ENCODE peak calls at places on chromosomes 5 and 9, in ten cellular contexts. O is fibroblast of lung; L is neural progenitor cell; M is AG04450; S is cardiac muscle cell; Y is upper lobe of right lung; D is cardiac fibroblast; F is CD8-positive, alpha-beta T cell; I is endothelial cell; N is WTC11. H is an unnamed sample.

GRCh38 chr5:91794856-91795548 is 411.9 kb upstream of the ARRDC3 start:
- DNase-seq in O (no peak), L (no peak), M (no peak), S (no peak), Y (no peak), D (no peak), F (no peak), I (no peak), N (no peak), H (no peak)

GRCh38 chr9:70586506-70586905 is 172.0 kb upstream of the KLF9 start:
- DNase-seq in O (no peak), L (no peak), M (no peak), S (no peak), Y (no peak), D (no peak), F (no peak), I (no peak), N (no peak), H (no peak)

GRCh38 chr9:38644601-38645000 is 24.2 kb upstream of the ANKRD18A start:
- DNase-seq in O (no peak), L (no peak), M (no peak), S (no peak), Y (no peak), D (no peak), F (no peak), I (no peak), N (no peak), H (no peak)

GRCh38 chr9:63817622-63818518 is 1467.1 kb downstream of the FOXD4L5 start:
- DNase-seq in O (peak), L (peak), M (no peak), S (peak), Y (peak), D (peak), F (peak), I (peak), N (peak), H (peak)

GRCh38 chr9:124297553-124297905 is 39.8 kb downstream of the NEK6 start:
- DNase-seq in O (peak), L (peak), M (peak), S (peak), Y (peak), D (peak), F (no peak), I (no peak), N (peak), H (no peak)

GRCh38 chr9:111516061-111516465 is 8.9 kb upstream of the ZNF483 start:
- DNase-seq in O (peak), L (no peak), M (no peak), S (peak), Y (no peak), D (peak), F (no peak), I (no peak), N (no peak), H (no peak)

GRCh38 chr9:123713282-123713681 is 216.6 kb downstream of the DENND1A start:
- DNase-seq in O (no peak), L (no peak), M (no peak), S (no peak), Y (no peak), D (no peak), F (no peak), I (no peak), N (no peak), H (no peak)

GRCh38 chr9:129520981-129521380 is 99.9 kb downstream of the C9orf50 start:
- DNase-seq in O (no peak), L (no peak), M (no peak), S (no peak), Y (no peak), D (no peak), F (no peak), I (no peak), N (no peak), H (no peak)

GRCh38 chr9:8762676-8763075 is 963.1 kb upstream of the DMAC1 start:
- DNase-seq in O (no peak), L (peak), M (no peak), S (no peak), Y (no peak), D (no peak), F (no peak), I (no peak), N (peak), H (no peak)

GRCh38 chr5:31122998-31123950 is 70.2 kb upstream of the CDH6 start:
- DNase-seq in O (peak), L (no peak), M (peak), S (no peak), Y (no peak), D (no peak), F (no peak), I (no peak), N (no peak), H (no peak)

DNA sequence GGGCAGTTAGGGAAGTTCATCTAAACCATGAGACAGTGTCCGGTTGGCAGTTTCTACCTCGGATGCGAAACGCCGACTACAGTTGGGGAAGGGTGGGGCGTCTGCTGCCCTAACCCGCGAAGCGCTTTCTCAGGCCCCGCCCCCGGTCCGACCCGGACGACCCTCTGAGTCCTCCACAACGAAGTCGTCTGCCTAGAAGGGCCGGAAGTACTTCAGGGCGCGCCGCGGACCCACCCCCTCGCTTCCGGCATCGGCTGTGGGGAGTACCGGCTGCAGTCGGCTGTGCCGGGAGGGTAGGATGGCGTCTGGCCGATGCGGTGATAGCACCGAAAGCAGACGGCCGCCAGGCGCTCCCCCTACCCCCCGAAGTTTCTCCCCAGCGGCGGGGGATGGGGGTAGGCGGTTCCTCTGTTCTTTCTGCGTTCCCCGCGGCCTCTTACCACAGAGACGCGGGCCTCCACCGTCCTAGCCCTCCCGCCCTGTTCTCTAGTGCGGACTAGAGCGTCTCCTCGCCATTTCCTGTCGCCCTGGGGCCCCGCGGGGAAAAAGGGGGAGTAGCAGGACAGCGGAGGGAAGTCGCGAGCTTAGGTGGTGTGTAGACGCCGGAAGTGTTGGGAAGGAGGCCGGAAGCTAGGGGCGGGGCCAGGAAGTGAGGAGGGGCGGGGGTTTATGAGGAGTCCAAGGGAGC is at the start of gene TRIM41:
- DNase-seq in O (peak), L (peak), M (peak), S (peak), Y (peak), D (peak), F (peak), I (peak), N (peak), H (peak)
- TF ChIP-seq CTCF in O (peak), L (no peak), M (no peak), S (no peak), Y (no peak), D (peak), F (no peak), I (no peak), N (no peak), H (no peak)

DNA sequence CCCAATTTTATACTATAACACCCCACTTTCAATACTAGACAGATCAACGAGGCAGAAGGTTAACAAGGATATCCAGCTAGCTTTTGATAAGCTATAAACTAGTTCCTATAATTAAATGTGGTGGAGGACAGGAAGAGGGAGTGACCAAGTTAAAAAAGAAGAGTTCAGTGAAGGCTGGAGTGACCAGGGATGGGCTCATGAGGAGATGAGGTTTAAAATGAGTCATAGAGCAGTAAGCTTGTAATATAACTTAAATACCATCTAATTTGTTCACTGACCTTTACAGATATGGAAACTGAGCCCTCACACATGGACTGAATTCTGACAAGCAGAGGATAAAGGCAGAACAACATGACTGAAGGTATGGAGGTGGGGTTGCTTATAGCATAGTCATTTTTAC is 284.5 kb downstream of the SPATA31D1 start:
- DNase-seq in O (peak), L (no peak), M (no peak), S (no peak), Y (no peak), D (no peak), F (no peak), I (no peak), N (no peak), H (no peak)
- TF ChIP-seq CTCF in O (no peak), L (no peak), M (no peak), S (no peak), Y (no peak), D (no peak), F (no peak), I (no peak), N (no peak), H (no peak)

DNA sequence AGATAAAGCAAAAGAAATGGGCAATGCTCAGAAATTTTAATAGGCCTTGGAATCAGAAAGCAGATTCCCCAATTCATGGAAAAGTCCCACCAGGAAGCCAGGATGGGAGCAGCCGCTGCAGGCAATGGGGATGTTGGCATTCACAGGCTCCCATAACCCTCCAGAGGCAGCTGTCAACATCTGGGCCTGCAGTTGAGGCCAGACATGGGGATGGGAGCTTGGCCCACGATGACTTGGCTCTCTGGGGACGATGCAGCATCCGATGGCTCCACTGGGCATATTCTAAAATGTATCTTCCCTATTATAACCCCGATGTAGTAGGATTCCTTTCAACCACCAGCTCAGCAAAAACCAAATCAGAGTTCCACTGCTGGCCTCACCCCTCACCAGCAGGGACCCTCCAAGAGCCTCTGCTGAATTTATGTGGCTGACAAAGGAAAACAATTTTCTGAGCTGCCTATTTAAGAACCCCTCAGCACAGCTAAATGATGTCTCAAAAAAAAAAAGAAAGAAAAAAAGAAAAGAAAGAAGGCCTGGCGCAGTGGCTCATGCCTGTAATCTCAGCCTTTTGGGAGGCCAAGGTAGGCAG is 7.1 kb downstream of the SPRY4 start:
- DNase-seq in O (no peak), L (no peak), M (no peak), S (no peak), Y (no peak), D (no peak), F (no peak), I (no peak), N (no peak), H (no peak)
- TF ChIP-seq CTCF in O (peak), L (peak), M (peak), S (peak), Y (no peak), D (peak), F (no peak), I (no peak), N (no peak), H (no peak)

GRCh38 chr9:120712539-120713031 is 1.7 kb downstream of the MEGF9 start:
- DNase-seq in O (no peak), L (peak), M (no peak), S (no peak), Y (no peak), D (no peak), F (no peak), I (no peak), N (no peak), H (no peak)
- TF ChIP-seq CTCF in O (no peak), L (no peak), M (no peak), S (no peak), Y (no peak), D (no peak), F (no peak), I (no peak), N (no peak), H (no peak)

GRCh38 chr5:153425914-153426313 is 64.6 kb upstream of the GRIA1 start:
- DNase-seq in O (no peak), L (no peak), M (no peak), S (no peak), Y (no peak), D (no peak), F (no peak), I (peak), N (peak), H (no peak)
- TF ChIP-seq CTCF in O (peak), L (peak), M (no peak), S (peak), Y (no peak), D (peak), F (no peak), I (peak), N (peak), H (no peak)

GRCh38 chr5:116947691-116948528 is 373.3 kb upstream of the SEMA6A start:
- DNase-seq in O (peak), L (peak), M (no peak), S (peak), Y (peak), D (peak), F (peak), I (peak), N (peak), H (peak)
- TF ChIP-seq CTCF in O (peak), L (peak), M (no peak), S (peak), Y (peak), D (peak), F (peak), I (peak), N (peak), H (peak)

GRCh38 chr9:115104908-115105307 is 13.0 kb downstream of the TNC start:
- DNase-seq in O (peak), L (no peak), M (no peak), S (no peak), Y (no peak), D (no peak), F (no peak), I (no peak), N (no peak), H (no peak)
- TF ChIP-seq CTCF in O (no peak), L (no peak), M (no peak), S (no peak), Y (no peak), D (no peak), F (no peak), I (no peak), N (no peak), H (no peak)

DNA sequence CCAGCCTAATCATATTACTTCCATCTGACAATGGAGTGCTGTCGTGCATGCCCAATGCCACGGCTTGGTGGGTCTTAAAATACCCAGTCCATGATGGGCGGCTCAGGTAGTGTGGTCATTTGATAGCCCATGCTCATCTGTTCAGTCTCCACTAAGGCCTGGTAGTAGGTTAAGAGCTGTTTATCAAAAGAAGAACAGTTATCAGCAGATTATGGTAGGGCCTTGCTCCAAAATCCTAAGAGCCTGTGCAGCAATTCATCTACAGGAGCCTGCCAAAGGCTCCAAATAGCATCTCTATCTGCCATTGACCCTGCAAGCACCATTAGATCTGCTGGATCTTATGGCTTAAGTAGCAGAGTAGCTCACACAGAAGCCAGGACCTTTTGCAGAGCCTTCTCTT is 21.8 kb upstream of the NTRK2 start:
- DNase-seq in O (no peak), L (no peak), M (no peak), S (no peak), Y (no peak), D (no peak), F (no peak), I (no peak), N (no peak), H (no peak)
- TF ChIP-seq CTCF in O (no peak), L (no peak), M (no peak), S (no peak), Y (no peak), D (no peak), F (no peak), I (no peak), N (no peak), H (no peak)

H was measured in natural killer cell.